ENCODE peak calls at places on chromosomes 6 and 20, in five cellular contexts. Q is lower lobe of right lung, Z is stomach, H is uterus, P is SK-N-SH. G is an unnamed sample. For H3K4me1 and H3K9me3, the result is how much of the 10 kb centered on the place peaks cover.

GRCh38 chr20:43963872-43964791 is 49.5 kb downstream of the TOX2 start:
- DNase-seq in Z (no peak), Q (no peak), P (no peak), H (no peak), G (peak)

GRCh38 chr20:62366370-62367135 is 559 bp downstream of the LAMA5 start:
- DNase-seq in P (peak), Z (no peak), Q (peak), H (no peak), G (peak)

GRCh38 chr6:5150676-5151075 is 65.5 kb downstream of the PPP1R3G start:
- DNase-seq in H (no peak), Q (no peak), Z (no peak), P (no peak), G (no peak)

GRCh38 chr20:18666803-18667460 is 79.1 kb downstream of the DTD1 start:
- DNase-seq in P (peak), Z (no peak), H (peak), Q (no peak), G (no peak)

GRCh38 chr6:151652338-151652737 is 155.1 kb upstream of the ESR1 start:
- DNase-seq in Z (no peak), Q (no peak), P (no peak), H (no peak), G (no peak)

GRCh38 chr6:39114707-39115599 is at the start of gene SAYSD1:
- DNase-seq in H (peak), Z (peak), Q (peak), P (peak), G (peak)

GRCh38 chr6:42260424-42260888 is 42.8 kb upstream of the MRPS10 start:
- DNase-seq in H (peak), Z (no peak), Q (no peak), P (no peak), G (no peak)

GRCh38 chr6:30364591-30364990 is 19.6 kb downstream of the RPP21 start:
- DNase-seq in P (no peak), H (no peak), Z (no peak), Q (no peak), G (no peak)

GRCh38 chr6:167945937-167946485 is 51.5 kb upstream of the KIF25 start:
- DNase-seq in Z (no peak), H (no peak), P (no peak), Q (no peak), G (no peak)

GRCh38 chr20:30921286-30922071 is 336.0 kb upstream of the DEFB115 start:
- DNase-seq in Q (no peak), P (no peak), H (no peak), Z (no peak), G (peak)

GRCh38 chr6:85192186-85192585 is 257.7 kb upstream of the NT5E start:
- DNase-seq in Z (no peak), H (no peak), P (no peak), Q (no peak), G (no peak)

GRCh38 chr6:47083586-47084047 is 41.5 kb upstream of the ADGRF1 start:
- DNase-seq in Z (peak), P (peak), H (peak), Q (peak), G (peak)

GRCh38 chr6:105759946-105760345 is 326.2 kb upstream of the PRDM1 start:
- DNase-seq in Z (no peak), H (no peak), P (no peak), Q (no peak), G (no peak)

GRCh38 chr20:32583581-32584045 is 1.5 kb downstream of the NOL4L start:
- DNase-seq in P (no peak), Q (no peak), H (no peak), Z (no peak), G (no peak)

GRCh38 chr20:2804041-2804828 is 3.8 kb upstream of the CPXM1 start:
- DNase-seq in P (no peak), H (no peak), Q (no peak), Z (no peak), G (no peak)

GRCh38 chr6:56021943-56022342 is 146.6 kb upstream of the BMP5 start:
- DNase-seq in P (no peak), H (no peak), Z (no peak), Q (no peak), G (no peak)

GRCh38 chr6:116536216-116536621 is 9.3 kb downstream of the TRAPPC3L start:
- DNase-seq in H (no peak), Q (no peak), Z (no peak), P (peak), G (no peak)

GRCh38 chr6:30615219-30615957 is 1.7 kb downstream of the PPP1R10 start:
- DNase-seq in Z (peak), H (no peak), Q (no peak), P (no peak), G (no peak)

GRCh38 chr20:35311409-35311808 is 19.2 kb upstream of the FAM83C start:
- DNase-seq in P (no peak), Q (no peak), H (no peak), Z (no peak), G (no peak)

GRCh38 chr6:90401933-90402830 is 105.5 kb upstream of the BACH2 start:
- DNase-seq in Z (no peak), H (no peak), Q (no peak), P (no peak), G (no peak)

GRCh38 chr20:54290636-54291035 is 82.7 kb downstream of the PFDN4 start:
- DNase-seq in Z (no peak), P (no peak), Q (no peak), H (no peak), G (no peak)

GRCh38 chr6:162512744-162513143 is 214.8 kb downstream of the PRKN start:
- DNase-seq in H (no peak), Q (no peak), Z (no peak), P (peak), G (no peak)

GRCh38 chr6:43506667-43507471 is 3.3 kb downstream of the LRRC73 start:
- DNase-seq in Q (peak), H (peak), Z (peak), P (peak), G (peak)

GRCh38 chr6:52840763-52841585 is at the start of gene GSTA5:
- DNase-seq in Q (no peak), Z (no peak), H (no peak), P (no peak), G (no peak)

GRCh38 chr20:34473262-34473883 is 42.8 kb upstream of the DYNLRB1 start:
- DNase-seq in H (peak), Q (no peak), P (peak), Z (no peak), G (no peak)

GRCh38 chr6:129644567-129645015 is 65.4 kb downstream of the ARHGAP18 start:
- DNase-seq in Q (no peak), H (no peak), P (no peak), Z (no peak), G (no peak)

GRCh38 chr20:38473353-38473795 is 731 bp downstream of the RALGAPB start:
- DNase-seq in Q (no peak), Z (peak), H (no peak), P (no peak), G (no peak)

GRCh38 chr6:35611235-35611634 is 77.5 kb downstream of the FKBP5 start:
- DNase-seq in P (no peak), Q (no peak), H (no peak), Z (no peak), G (no peak)

GRCh38 chr20:4722571-4722970 is 862 bp downstream of the PRND start:
- DNase-seq in H (no peak), Q (no peak), P (no peak), Z (no peak), G (no peak)

GRCh38 chr6:108914235-108915022 is 66.2 kb downstream of the ARMC2 start:
- DNase-seq in Q (no peak), Z (no peak), H (no peak), P (peak), G (no peak)
- H3K4me1 ChIP-seq in Q (under half), Z (under half), H (under half), P (under half), G (under half)

DNA sequence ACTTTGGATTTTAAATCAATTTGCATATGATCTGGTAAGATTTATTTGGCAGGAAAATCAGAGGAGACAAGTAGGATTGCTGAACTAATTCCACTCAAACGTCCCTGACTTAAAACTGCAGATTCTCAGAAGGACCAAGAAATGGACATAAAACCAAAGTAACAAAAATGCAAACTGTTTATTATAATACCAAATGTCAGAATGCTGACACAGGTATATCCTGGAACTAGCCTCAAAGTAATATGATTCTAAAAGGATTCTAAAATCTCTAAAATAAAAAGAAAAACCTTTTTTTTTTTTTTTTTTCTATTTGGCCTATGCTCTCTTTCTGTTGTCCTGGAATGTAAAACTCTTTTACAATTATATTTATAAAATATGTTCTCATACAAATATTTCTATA is 74.4 kb upstream of the BTBD3 start:
- DNase-seq in H (no peak), Q (no peak), Z (no peak), P (no peak), G (no peak)
- H3K9me3 ChIP-seq in H (under half), Q (under half), Z (under half), P (under half), G (under half)

GRCh38 chr6:125812394-125813231 is 21.9 kb downstream of the NCOA7 start:
- DNase-seq in H (no peak), Z (no peak), Q (no peak), P (no peak), G (no peak)

GRCh38 chr6:125808591-125808990 is 17.8 kb downstream of the NCOA7 start:
- DNase-seq in Q (no peak), H (no peak), Z (no peak), P (no peak), G (no peak)

GRCh38 chr6:125810435-125810834 is 19.7 kb downstream of the NCOA7 start:
- DNase-seq in H (no peak), P (no peak), Z (no peak), Q (no peak), G (no peak)

GRCh38 chr6:125809771-125810315 is 19.1 kb downstream of the NCOA7 start:
- DNase-seq in Q (no peak), H (no peak), Z (no peak), P (no peak), G (no peak)

GRCh38 chr6:125811259-125811658 is 20.5 kb downstream of the NCOA7 start:
- DNase-seq in Z (no peak), P (no peak), H (no peak), Q (no peak), G (no peak)
- H3K4me1 ChIP-seq in Z (under half), P (under half), H (under half), Q (half or more), G (under half)

GRCh38 chr20:24236204-24236603 is 233.2 kb upstream of the SYNDIG1 start:
- DNase-seq in Q (no peak), Z (no peak), H (no peak), P (no peak), G (no peak)

GRCh38 chr20:24235740-24236139 is 233.7 kb upstream of the SYNDIG1 start:
- DNase-seq in P (no peak), Q (no peak), H (no peak), Z (no peak), G (no peak)

GRCh38 chr20:24235224-24235735 is 234.1 kb upstream of the SYNDIG1 start:
- DNase-seq in H (no peak), P (no peak), Q (no peak), Z (no peak), G (no peak)

GRCh38 chr20:24241466-24241865 is 228.0 kb upstream of the SYNDIG1 start:
- DNase-seq in Z (no peak), P (no peak), Q (no peak), H (no peak), G (no peak)

DNA sequence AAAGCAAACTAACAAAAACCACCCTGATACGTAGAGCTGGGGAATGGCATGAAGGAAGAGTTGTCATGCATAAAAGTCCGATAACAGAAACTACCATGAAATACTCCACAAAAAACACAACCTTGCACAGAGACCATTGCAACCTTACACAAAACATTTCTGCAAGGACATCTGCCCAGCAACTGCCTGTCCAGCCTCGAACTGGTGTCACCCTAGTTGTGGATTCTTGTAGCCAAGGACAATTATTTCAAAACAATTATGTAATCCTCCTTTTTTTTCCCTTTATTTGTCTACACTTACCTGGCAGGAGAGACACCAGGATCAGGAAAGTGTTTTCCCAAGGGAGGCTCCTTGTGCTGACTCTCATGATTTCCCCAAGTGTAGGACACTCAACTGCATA is 232.5 kb upstream of the SYNDIG1 start:
- DNase-seq in Q (no peak), P (no peak), Z (no peak), H (no peak), G (no peak)
- H3K9me3 ChIP-seq in Q (under half), P (under half), Z (under half), H (under half), G (under half)

GRCh38 chr6:163940705-163941470 is 526.4 kb downstream of the QKI start:
- DNase-seq in H (no peak), Z (no peak), P (no peak), Q (no peak), G (no peak)
- H3K4me1 ChIP-seq in H (under half), Z (under half), P (under half), Q (under half), G (under half)

GRCh38 chr6:169474362-169474761 is 220.7 kb upstream of the THBS2 start:
- DNase-seq in Z (no peak), Q (no peak), P (no peak), H (no peak), G (no peak)

GRCh38 chr6:169473663-169474062 is 220.0 kb upstream of the THBS2 start:
- DNase-seq in Q (no peak), Z (no peak), P (no peak), H (no peak), G (no peak)

GRCh38 chr6:169470790-169471189 is 217.1 kb upstream of the THBS2 start:
- DNase-seq in H (no peak), P (no peak), Q (no peak), Z (no peak), G (no peak)

GRCh38 chr6:169469028-169469427 is 215.4 kb upstream of the THBS2 start:
- DNase-seq in Z (no peak), H (no peak), P (no peak), Q (no peak), G (no peak)

DNA sequence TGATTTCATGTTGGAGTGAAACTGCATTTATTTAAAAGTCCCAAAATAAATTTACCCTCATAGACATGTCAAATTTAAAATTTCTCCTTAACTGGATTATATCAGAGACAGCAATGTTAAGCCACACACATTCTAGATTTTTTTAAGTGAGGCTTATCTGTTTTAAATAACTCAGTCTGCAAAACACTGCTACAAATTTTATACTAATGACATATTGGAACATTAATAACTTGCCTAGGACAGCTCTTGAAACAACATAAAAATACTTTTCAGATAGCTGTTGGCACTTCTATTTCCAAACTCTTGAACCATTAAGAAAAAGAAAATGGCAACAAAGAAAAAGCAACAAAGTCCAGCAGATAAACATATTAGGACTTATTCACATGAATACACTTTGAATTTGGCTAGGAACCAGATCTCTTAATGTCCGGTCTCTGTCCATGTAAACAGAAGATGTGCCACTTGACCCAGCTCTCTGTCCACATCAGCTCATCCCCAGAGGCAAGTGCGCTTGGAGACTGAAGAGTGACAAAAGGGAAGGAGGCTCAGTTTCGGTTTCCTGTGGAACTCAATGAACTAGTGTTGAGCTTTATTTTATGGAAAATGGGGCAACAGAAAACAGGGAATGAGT is 219.3 kb upstream of the THBS2 start:
- DNase-seq in P (no peak), Z (no peak), H (no peak), Q (no peak), G (no peak)
- H3K9me3 ChIP-seq in P (under half), Z (under half), H (under half), Q (under half), G (under half)

G was measured in upper lobe of right lung.